ENCODE peak calls at places on chromosomes 6 and 20, in seven cellular contexts. H, V, U, M, E, D and J are unnamed samples.
A peak's percentile ranks its signal among the peaks of the same experiment; 100 is the strongest.

GRCh38 chr6:10381133-10381829 is 33.6 kb downstream of the TFAP2A start:
- DNase-seq in U (no peak), V (no peak), M (no peak), D (no peak), H (no peak), E (no peak), J (no peak)

GRCh38 chr6:163148781-163149534 is 265.6 kb upstream of the QKI start:
- DNase-seq in V (no peak), E (no peak), H (no peak), M (no peak), D (no peak), U (no peak), J (no peak)

GRCh38 chr20:61765871-61766654 is 299.6 kb downstream of the TAF4 start:
- DNase-seq in D (no peak), H (no peak), U (no peak), E (no peak), V (no peak), M (peak; percentile 78), J (no peak)

GRCh38 chr6:117414770-117415169 is 11.0 kb downstream of the ROS1 start:
- DNase-seq in U (no peak), H (no peak), V (peak; percentile 12), D (no peak), E (no peak), M (no peak), J (no peak)

GRCh38 chr6:150499882-150500312 is 99.8 kb upstream of the PLEKHG1 start:
- DNase-seq in M (no peak), E (no peak), V (no peak), H (no peak), U (no peak), D (no peak), J (no peak)

GRCh38 chr6:33830635-33831240 is 26.9 kb upstream of the MLN start:
- DNase-seq in E (no peak), D (peak; percentile 24), V (no peak), U (no peak), H (no peak), M (no peak), J (no peak)

GRCh38 chr6:31446481-31446880 is 43.1 kb downstream of the MICA start:
- DNase-seq in E (no peak), M (no peak), D (no peak), U (no peak), V (peak; percentile 64), H (no peak), J (no peak)

GRCh38 chr20:46970937-46971630 is 76.4 kb downstream of the EYA2 start:
- DNase-seq in H (no peak), D (no peak), E (no peak), M (peak; percentile 34), U (no peak), V (peak; percentile 86), J (peak; percentile 50)

GRCh38 chr6:136360783-136361182 is 71.1 kb upstream of the BCLAF1 start:
- DNase-seq in E (no peak), H (no peak), M (no peak), D (no peak), U (no peak), V (no peak), J (no peak)

GRCh38 chr6:136723780-136724179 is 68.5 kb downstream of the MAP3K5 start:
- DNase-seq in V (no peak), M (no peak), H (no peak), U (no peak), D (peak; percentile 61), E (no peak), J (no peak)

GRCh38 chr6:37696220-37696840 is 1.4 kb downstream of the MDGA1 start:
- DNase-seq in D (peak; percentile 57), U (peak; percentile 20), E (no peak), M (no peak), V (peak; percentile 79), H (no peak), J (peak; percentile 52)

GRCh38 chr6:89268776-89269175 is 46.3 kb downstream of the GABRR2 start:
- DNase-seq in V (no peak), D (no peak), E (no peak), M (no peak), U (no peak), H (no peak), J (no peak)

GRCh38 chr20:1803216-1804128 is 91.7 kb upstream of the SIRPA start:
- DNase-seq in U (no peak), E (peak; percentile 71), H (peak; percentile 72), D (no peak), M (no peak), V (peak; percentile 86), J (peak; percentile 26)

GRCh38 chr6:142802124-142802523 is 142.9 kb downstream of the HIVEP2 start:
- DNase-seq in H (no peak), U (no peak), E (peak; percentile 78), M (no peak), V (peak; percentile 100), D (no peak), J (no peak)

GRCh38 chr6:106547961-106548453 is 81.3 kb downstream of the RTN4IP1 start:
- DNase-seq in D (no peak), V (no peak), U (peak; percentile 26), E (no peak), M (peak; percentile 10), H (no peak), J (no peak)

GRCh38 chr6:127618729-127619128 is 41.8 kb downstream of the C6orf58 start:
- DNase-seq in V (peak; percentile 26), U (no peak), D (no peak), E (no peak), M (no peak), H (no peak), J (no peak)

GRCh38 chr6:121175827-121176226 is 158.5 kb downstream of the TBC1D32 start:
- DNase-seq in M (no peak), U (no peak), E (no peak), D (no peak), V (no peak), H (no peak), J (no peak)

GRCh38 chr20:41173161-41173721 is 35.9 kb downstream of the PLCG1 start:
- DNase-seq in H (peak; percentile 90), M (peak; percentile 80), E (peak; percentile 84), U (peak; percentile 91), V (peak; percentile 79), D (peak; percentile 68), J (peak; percentile 85)

GRCh38 chr6:12419626-12420272 is 129.6 kb downstream of the EDN1 start:
- DNase-seq in H (no peak), E (no peak), D (no peak), U (no peak), V (no peak), M (no peak), J (no peak)

GRCh38 chr20:44954198-44954597 is 6.0 kb downstream of the TOMM34 start:
- DNase-seq in H (no peak), V (no peak), M (no peak), U (no peak), D (no peak), E (no peak), J (no peak)
- H3K36me3 ChIP-seq in H (peaks cover 69% of the 10 kb centered on the region), V (peaks cover 41% of the 10 kb centered on the region), M (peaks cover 95% of the 10 kb centered on the region), U (no peaks in the 10 kb centered on the region), D (peaks cover 67% of the 10 kb centered on the region), E (no peaks in the 10 kb centered on the region), J (peaks cover 85% of the 10 kb centered on the region)

DNA sequence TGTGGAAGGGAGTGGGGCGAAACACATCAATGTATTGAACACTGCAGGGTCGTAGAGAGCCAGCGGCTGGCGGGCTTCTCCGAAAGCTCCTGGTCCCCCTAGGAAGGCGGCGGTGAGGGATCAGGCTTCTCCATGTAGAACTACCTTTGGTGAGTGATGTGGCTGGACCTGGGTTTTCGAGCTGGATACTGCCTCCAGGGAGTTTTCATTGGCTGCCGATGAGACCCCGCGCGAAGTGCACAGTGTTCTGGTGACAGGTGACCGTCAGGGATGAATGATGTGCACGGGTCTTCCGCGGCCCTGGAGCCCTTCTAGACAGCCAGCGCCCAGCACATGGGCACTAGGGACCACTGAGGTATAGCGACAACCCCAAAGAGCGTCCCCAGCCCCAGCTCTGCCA is 16.4 kb downstream of the ABT1 start:
- DNase-seq in M (no peak), D (no peak), U (no peak), H (no peak), E (no peak), V (no peak), J (no peak)
- H3K27me3 ChIP-seq in M (no peaks in the 10 kb centered on the region), D (peaks cover 20% of the 10 kb centered on the region), U (no peaks in the 10 kb centered on the region), H (peaks cover 71% of the 10 kb centered on the region), E (peaks cover 21% of the 10 kb centered on the region), V (peaks cover 32% of the 10 kb centered on the region), J (no peaks in the 10 kb centered on the region)

DNA sequence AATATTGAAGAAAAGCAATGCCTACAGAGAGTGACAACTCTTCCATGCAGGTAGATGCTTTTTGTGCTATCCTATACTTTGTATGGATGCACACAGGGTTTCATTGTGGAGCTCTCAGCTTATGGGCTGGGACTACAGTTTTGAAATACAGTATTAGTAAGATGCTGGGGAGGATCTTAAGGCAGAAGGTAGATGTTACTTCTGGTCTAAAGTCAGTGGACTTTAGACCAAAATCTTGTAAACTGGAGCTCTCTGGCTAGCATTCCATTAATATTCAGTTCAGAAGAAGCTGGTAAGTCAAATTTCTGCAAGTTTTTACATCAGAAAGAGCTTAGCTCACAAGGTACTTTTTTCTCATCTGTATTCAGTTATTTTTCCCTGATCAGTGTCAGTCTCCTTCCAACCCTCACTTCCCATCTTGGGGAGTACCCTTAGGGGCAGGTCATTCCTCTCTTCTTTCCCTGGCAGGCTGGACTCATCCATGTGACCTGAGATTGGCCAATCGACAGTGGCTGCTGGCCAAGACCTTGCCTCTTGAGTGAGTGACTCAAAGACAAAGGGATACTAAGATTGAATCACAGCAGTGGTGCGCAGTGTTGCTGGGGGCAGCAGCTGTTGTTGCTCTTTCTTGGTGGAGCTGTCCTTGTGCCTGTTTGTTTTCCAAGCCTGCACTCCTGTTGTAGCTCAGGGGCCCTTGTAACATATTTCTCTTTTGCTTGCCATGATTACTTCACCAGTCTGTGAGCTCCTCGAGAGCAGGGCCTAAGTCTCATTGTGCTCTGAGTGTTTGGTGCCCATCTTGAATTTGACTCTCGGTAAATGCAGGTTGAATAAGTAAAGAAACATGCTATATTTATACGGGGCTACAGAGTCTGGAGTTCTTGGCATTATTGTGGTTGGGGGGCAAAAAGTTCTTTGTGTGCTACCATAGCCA is 2.8 kb upstream of the PHF20 start:
- DNase-seq in E (peak; percentile 98), M (peak; percentile 51), H (peak; percentile 96), D (peak; percentile 54), V (peak; percentile 98), U (peak; percentile 99), J (peak; percentile 60)
- H3K4me3 ChIP-seq in E (no peak overlapping the region), M (no peak overlapping the region), H (no peak overlapping the region), D (peak overlapping the region; percentile 25), V (peak overlapping the region; percentile 36), U (no peak overlapping the region), J (no peak overlapping the region)

GRCh38 chr20:34495928-34496327 is 20.3 kb upstream of the DYNLRB1 start:
- DNase-seq in U (no peak), E (no peak), D (no peak), V (no peak), H (no peak), M (no peak), J (no peak)

GRCh38 chr20:34506480-34506879 is 9.7 kb upstream of the DYNLRB1 start:
- DNase-seq in V (no peak), E (no peak), H (no peak), U (no peak), M (no peak), D (no peak), J (no peak)

GRCh38 chr20:34495307-34495706 is 20.9 kb upstream of the DYNLRB1 start:
- DNase-seq in V (no peak), M (no peak), H (no peak), U (no peak), E (no peak), D (no peak), J (no peak)

DNA sequence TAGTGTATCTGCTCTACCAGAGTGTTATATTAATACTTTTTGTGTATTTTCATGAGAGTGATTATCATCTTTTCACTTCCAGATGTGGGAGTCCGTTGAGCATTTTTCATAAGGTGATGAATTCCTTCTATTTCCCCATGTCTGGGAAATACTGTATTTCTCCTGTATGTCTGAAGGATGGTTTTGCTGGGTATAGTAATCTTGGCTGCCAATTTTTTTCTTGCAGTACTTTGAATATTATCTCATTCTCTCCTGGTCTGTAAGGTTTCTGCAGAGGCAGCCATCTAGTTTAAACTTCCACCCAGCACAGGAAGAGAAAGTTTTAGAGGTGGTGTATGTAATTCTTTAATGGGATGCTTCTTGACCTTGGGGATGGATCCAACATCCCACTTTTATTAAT is 15.4 kb upstream of the DYNLRB1 start:
- DNase-seq in M (no peak), U (no peak), E (no peak), V (no peak), D (no peak), H (no peak), J (no peak)
- H3K36me3 ChIP-seq in M (peaks cover 41% of the 10 kb centered on the region), U (no peaks in the 10 kb centered on the region), E (no peaks in the 10 kb centered on the region), V (peaks cover 62% of the 10 kb centered on the region), D (peaks cover 9% of the 10 kb centered on the region), H (peaks cover 61% of the 10 kb centered on the region), J (peaks cover 24% of the 10 kb centered on the region)